ENCODE peak calls at places on chromosome 9, in four cellular contexts. F is MV-4-11, D is renal cortical epithelial cell, M is endodermal cell. H is an unnamed sample.

GRCh38 chr9:129936222-129936621 is 101.0 kb downstream of the USP20 start:
- DNase-seq in F (no peak), D (no peak), M (no peak), H (no peak)

GRCh38 chr9:75108571-75108970 is 20.3 kb downstream of the OSTF1 start:
- DNase-seq in F (peak), D (no peak), M (no peak), H (no peak)

GRCh38 chr9:5818424-5819142 is 14.3 kb downstream of the ERMP1 start:
- DNase-seq in F (no peak), D (no peak), M (no peak), H (no peak)

GRCh38 chr9:87711857-87712800 is 13.8 kb upstream of the CTSL start:
- DNase-seq in F (peak), D (peak), M (peak), H (no peak)

GRCh38 chr9:34343090-34343489 is 13.7 kb downstream of the NUDT2 start:
- DNase-seq in F (no peak), D (no peak), M (no peak), H (no peak)

GRCh38 chr9:122020398-122020797 is 72.7 kb downstream of the TTLL11 start:
- DNase-seq in F (no peak), D (no peak), M (no peak), H (no peak)

GRCh38 chr9:133054966-133055365 is 6.8 kb upstream of the CEL start:
- DNase-seq in F (no peak), D (no peak), M (no peak), H (no peak)

GRCh38 chr9:121876658-121877271 is 216.3 kb downstream of the TTLL11 start:
- DNase-seq in F (no peak), D (peak), M (peak), H (peak)

GRCh38 chr9:24832307-24832706 is 286.6 kb upstream of the IZUMO3 start:
- DNase-seq in F (no peak), D (no peak), M (peak), H (no peak)

GRCh38 chr9:131677051-131677444 is 62.8 kb downstream of the RAPGEF1 start:
- DNase-seq in F (no peak), D (no peak), M (no peak), H (no peak)

GRCh38 chr9:125755340-125755739 is 8.2 kb downstream of the PBX3 start:
- DNase-seq in F (peak), D (no peak), M (no peak), H (no peak)

GRCh38 chr9:92738661-92739081 is 26.0 kb downstream of the BICD2 start:
- DNase-seq in F (no peak), D (no peak), M (peak), H (no peak)

GRCh38 chr9:108225371-108225905 is 630.3 kb downstream of the ACTL7B start:
- DNase-seq in F (peak), D (no peak), M (no peak), H (no peak)

GRCh38 chr9:3992924-3993323 is 306.9 kb downstream of the GLIS3 start:
- DNase-seq in F (no peak), D (peak), M (no peak), H (peak)

GRCh38 chr9:36543916-36544315 is 28.8 kb upstream of the MELK start:
- DNase-seq in F (no peak), D (no peak), M (no peak), H (no peak)

GRCh38 chr9:120733190-120733589 is 18.9 kb upstream of the MEGF9 start:
- DNase-seq in F (no peak), D (peak), M (no peak), H (peak)

GRCh38 chr9:100354121-100354800 is 1.5 kb upstream of the TEX10 start:
- DNase-seq in F (peak), D (no peak), M (no peak), H (no peak)

H was measured in AG04450.